ENCODE peak calls at places on chromosome 16, in nine cellular contexts. W, F, P, L, R, I, Y, Q and S are unnamed samples.

GRCh38 chr16:81076566-81077076 is 417 bp downstream of the C16orf46 start:
- DNase-seq in W (peak), F (peak), P (peak), L (no peak), R (peak), I (peak), Y (peak), Q (peak), S (peak)

GRCh38 chr16:22937169-22937568 is 123.2 kb downstream of the HS3ST2 start:
- DNase-seq in W (no peak), F (no peak), P (no peak), L (no peak), R (no peak), I (no peak), Y (peak), Q (no peak), S (no peak)

GRCh38 chr16:87657621-87658192 is 55.4 kb downstream of the JPH3 start:
- DNase-seq in W (no peak), F (peak), P (no peak), L (peak), R (no peak), I (no peak), Y (peak), Q (peak), S (peak)

GRCh38 chr16:31872201-31872600 is 1.4 kb upstream of the ZNF267 start:
- DNase-seq in W (no peak), F (no peak), P (no peak), L (no peak), R (no peak), I (no peak), Y (no peak), Q (no peak), S (no peak)

GRCh38 chr16:64882385-64882784 is 239.5 kb downstream of the CDH11 start:
- DNase-seq in W (no peak), F (no peak), P (peak), L (no peak), R (peak), I (no peak), Y (no peak), Q (no peak), S (peak)

GRCh38 chr16:35146723-35147458 is 1687.5 kb downstream of the TP53TG3F start:
- DNase-seq in W (no peak), F (no peak), P (no peak), L (no peak), R (no peak), I (no peak), Y (no peak), Q (no peak), S (no peak)

GRCh38 chr16:89354325-89354724 is 136.0 kb downstream of the ANKRD11 start:
- DNase-seq in W (no peak), F (no peak), P (peak), L (no peak), R (no peak), I (peak), Y (no peak), Q (no peak), S (no peak)

GRCh38 chr16:80437707-80438106 is 103.1 kb upstream of the DYNLRB2 start:
- DNase-seq in W (no peak), F (no peak), P (no peak), L (no peak), R (no peak), I (no peak), Y (no peak), Q (no peak), S (no peak)

GRCh38 chr16:29710227-29711219 is 31.5 kb downstream of the QPRT start:
- DNase-seq in W (peak), F (peak), P (no peak), L (peak), R (no peak), I (no peak), Y (peak), Q (peak), S (peak)

GRCh38 chr16:65547799-65548446 is 426.1 kb upstream of the CDH11 start:
- DNase-seq in W (peak), F (peak), P (no peak), L (peak), R (no peak), I (no peak), Y (peak), Q (no peak), S (peak)

GRCh38 chr16:58127033-58127556 is 2.1 kb downstream of the CFAP20 start:
- DNase-seq in W (peak), F (peak), P (no peak), L (peak), R (no peak), I (no peak), Y (peak), Q (no peak), S (peak)

GRCh38 chr16:56425439-56425832 is at the start of gene AMFR:
- DNase-seq in W (peak), F (peak), P (peak), L (peak), R (peak), I (peak), Y (peak), Q (peak), S (peak)

GRCh38 chr16:49464877-49465504 is 91.4 kb downstream of the C16orf78 start:
- DNase-seq in W (peak), F (no peak), P (no peak), L (no peak), R (no peak), I (no peak), Y (no peak), Q (no peak), S (no peak)

GRCh38 chr16:74811911-74812310 is 37.3 kb upstream of the FA2H start:
- DNase-seq in W (no peak), F (no peak), P (no peak), L (no peak), R (peak), I (no peak), Y (no peak), Q (no peak), S (no peak)

GRCh38 chr16:27123795-27124194 is 57.1 kb downstream of the C16orf82 start:
- DNase-seq in W (no peak), F (no peak), P (no peak), L (no peak), R (no peak), I (no peak), Y (no peak), Q (no peak), S (no peak)

GRCh38 chr16:71693168-71693567 is 31.3 kb downstream of the PHLPP2 start:
- DNase-seq in W (no peak), F (no peak), P (no peak), L (no peak), R (no peak), I (no peak), Y (no peak), Q (no peak), S (no peak)

GRCh38 chr16:69108069-69108904 is 2.8 kb downstream of the HAS3 start:
- DNase-seq in W (peak), F (no peak), P (no peak), L (no peak), R (no peak), I (no peak), Y (no peak), Q (no peak), S (no peak)

DNA sequence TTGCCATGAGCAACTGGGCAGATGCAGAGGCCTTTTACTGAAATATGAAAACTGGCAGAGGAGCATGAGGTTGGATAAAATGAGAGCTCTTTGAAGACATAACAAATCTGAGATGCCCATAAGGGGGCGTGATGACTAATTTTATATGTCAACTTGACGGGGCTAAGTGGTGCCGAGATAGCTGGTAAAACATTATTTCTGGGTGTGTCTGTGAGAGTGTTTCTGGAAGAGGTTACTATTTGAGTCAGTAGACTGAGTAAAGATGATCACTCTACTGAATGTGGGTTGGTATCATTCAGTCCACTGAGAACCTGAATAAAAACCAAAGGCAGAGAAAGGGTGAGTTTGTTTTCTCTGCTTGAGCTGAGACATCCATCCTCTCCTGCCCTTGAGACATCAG is 454.2 kb downstream of the NPIPA7 start:
- DNase-seq in W (no peak), F (no peak), P (no peak), L (no peak), R (no peak), I (no peak), Y (no peak), Q (no peak), S (no peak)
- H3K4me3 ChIP-seq in W (no peak), F (no peak), P (no peak), L (no peak), R (no peak), I (no peak), Y (no peak), Q (no peak), S (no peak)

DNA sequence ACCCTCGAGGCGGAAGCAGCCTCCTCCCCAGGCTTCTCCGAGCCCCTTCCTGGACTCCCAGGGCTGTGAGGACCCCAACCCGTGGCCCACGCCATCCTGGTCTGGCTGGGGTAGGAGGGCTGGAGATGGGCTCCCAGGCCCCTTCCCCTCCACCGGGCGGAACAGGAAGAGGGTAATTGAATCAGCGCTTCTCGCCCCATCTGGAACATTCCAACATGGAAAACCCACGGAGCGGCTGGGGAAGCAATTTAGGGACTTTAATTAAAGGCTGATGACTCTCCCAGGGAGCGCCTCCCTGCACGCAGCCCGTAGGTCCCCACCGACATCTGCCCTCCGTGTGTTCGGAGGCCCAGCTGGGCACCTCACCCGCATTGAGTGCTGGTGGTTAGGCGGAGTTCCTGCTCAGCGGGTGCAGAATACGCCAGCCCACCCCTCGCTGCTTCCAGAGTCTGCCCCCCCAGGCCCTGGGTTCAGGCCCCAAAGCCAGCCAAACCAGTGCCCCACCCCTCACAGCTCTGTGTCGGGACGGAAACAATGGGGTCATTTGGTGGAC is 10.1 kb downstream of the HS3ST6 start:
- DNase-seq in W (no peak), F (no peak), P (no peak), L (no peak), R (no peak), I (no peak), Y (no peak), Q (no peak), S (no peak)
- TF ChIP-seq CTCF in W (no peak), F (no peak), P (no peak), L (no peak), R (no peak), I (no peak), Y (no peak), Q (no peak), S (no peak)

DNA sequence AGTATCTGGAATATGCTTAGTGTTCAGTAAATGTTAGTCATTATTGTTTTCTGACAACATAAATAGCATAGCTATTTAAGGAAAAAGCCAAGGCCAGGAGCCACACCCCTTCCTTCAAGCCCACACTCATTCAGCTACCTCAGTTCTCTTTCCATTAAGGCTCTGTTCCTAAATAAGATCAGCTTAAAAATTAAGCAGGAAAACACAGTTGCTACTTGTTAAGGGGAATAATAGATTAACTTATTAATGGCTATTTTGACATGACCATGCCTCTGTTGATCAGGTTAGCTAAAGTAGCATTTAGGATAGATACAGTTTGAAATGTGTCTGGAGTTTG is 158.1 kb downstream of the CHD9 start:
- DNase-seq in W (no peak), F (no peak), P (no peak), L (no peak), R (no peak), I (no peak), Y (no peak), Q (no peak), S (no peak)
- H3K4me3 ChIP-seq in W (peak), F (no peak), P (peak), L (no peak), R (peak), I (no peak), Y (no peak), Q (no peak), S (no peak)

GRCh38 chr16:70380919-70381603 is 34.4 kb downstream of the DDX19A start:
- DNase-seq in W (peak), F (peak), P (peak), L (peak), R (peak), I (peak), Y (peak), Q (no peak), S (peak)
- TF ChIP-seq CTCF in W (peak), F (peak), P (peak), L (peak), R (no peak), I (no peak), Y (peak), Q (peak), S (peak)

GRCh38 chr16:4306439-4307214 is 9.2 kb upstream of the GLIS2 start:
- DNase-seq in W (peak), F (no peak), P (no peak), L (no peak), R (no peak), I (no peak), Y (no peak), Q (peak), S (no peak)
- H3K4me3 ChIP-seq in W (peak), F (peak), P (peak), L (peak), R (peak), I (no peak), Y (peak), Q (no peak), S (peak)

GRCh38 chr16:51557670-51558069 is 406.6 kb upstream of the SALL1 start:
- DNase-seq in W (no peak), F (no peak), P (no peak), L (no peak), R (no peak), I (no peak), Y (no peak), Q (no peak), S (no peak)

GRCh38 chr16:51565149-51565548 is 414.1 kb upstream of the SALL1 start:
- DNase-seq in W (no peak), F (no peak), P (no peak), L (no peak), R (no peak), I (no peak), Y (no peak), Q (no peak), S (no peak)

DNA sequence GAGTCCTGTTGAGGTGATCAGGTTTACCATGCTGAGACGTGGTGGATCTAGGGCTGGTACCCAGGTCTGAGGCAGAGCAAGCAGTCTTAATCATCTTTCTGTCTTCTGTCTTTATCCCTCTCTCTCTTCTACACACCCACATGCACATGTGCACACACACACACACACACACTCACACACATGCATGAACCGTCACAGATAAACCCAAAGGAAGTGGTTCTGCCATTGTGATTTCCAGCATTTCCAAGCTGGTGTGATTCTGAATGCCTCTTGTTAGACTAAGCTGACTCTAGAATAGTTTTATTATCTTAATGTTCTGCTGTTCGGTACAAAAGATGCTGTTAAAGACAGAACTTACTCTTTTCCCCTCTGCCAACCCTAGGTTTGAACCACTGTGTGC is 411.8 kb upstream of the SALL1 start:
- DNase-seq in W (no peak), F (no peak), P (no peak), L (no peak), R (no peak), I (no peak), Y (no peak), Q (no peak), S (no peak)
- TF ChIP-seq CTCF in W (no peak), F (no peak), P (no peak), L (no peak), R (no peak), I (no peak), Y (no peak), Q (no peak), S (no peak)

DNA sequence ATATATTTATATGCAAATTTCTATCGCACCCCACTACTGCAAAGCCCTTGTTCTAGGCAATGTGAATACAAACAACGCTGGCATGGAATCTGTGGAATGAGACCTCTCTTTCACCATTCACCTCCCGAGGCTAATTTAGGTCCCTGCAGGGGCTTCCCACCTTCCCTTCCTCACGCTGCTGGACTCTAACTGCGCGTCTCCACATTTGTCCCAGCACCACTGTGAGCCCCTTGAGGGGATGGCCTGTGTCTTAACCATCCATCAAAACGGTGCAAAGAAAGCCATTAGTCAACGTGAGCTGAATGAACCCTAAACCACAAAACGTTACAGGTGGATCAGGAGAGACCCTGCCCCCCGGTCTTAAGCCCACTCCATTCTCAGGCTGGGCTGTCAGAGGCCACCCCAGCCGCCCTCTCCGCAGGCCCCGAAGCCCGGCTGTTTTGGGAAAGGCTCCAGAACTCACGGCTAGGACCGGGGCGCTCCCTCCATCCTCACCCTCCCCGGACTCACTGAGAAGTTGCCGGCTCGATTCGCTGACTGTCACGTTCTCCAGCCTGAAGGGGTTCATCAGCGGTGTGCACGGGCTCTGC is 1.5 kb downstream of the TMEM114 start:
- DNase-seq in W (no peak), F (no peak), P (no peak), L (no peak), R (no peak), I (no peak), Y (no peak), Q (no peak), S (no peak)
- H3K4me3 ChIP-seq in W (peak), F (no peak), P (peak), L (no peak), R (no peak), I (no peak), Y (no peak), Q (no peak), S (no peak)